ENCODE peak calls at places on chromosomes 12 and 14, in five cellular contexts. One of them, this sample, is unnamed.

GRCh38 chr14:99158150-99158549 is 113.8 kb downstream of the BCL11B start:
- DNase-seq in fibroblast of mammary gland: no peak
- DNase-seq in astrocyte: no peak
- DNase-seq in cardiac fibroblast: no peak
- DNase-seq in GM23248: no peak
- DNase-seq in this sample: no peak

GRCh38 chr14:20934148-20934762 is 21.0 kb upstream of the RNASE2 start:
- DNase-seq in astrocyte: no peak
- DNase-seq in fibroblast of mammary gland: peak
- DNase-seq in cardiac fibroblast: peak
- DNase-seq in GM23248: peak
- DNase-seq in this sample: no peak

GRCh38 chr14:99884834-99885648 is 91.8 kb downstream of the EML1 start:
- DNase-seq in GM23248: peak
- DNase-seq in astrocyte: peak
- DNase-seq in fibroblast of mammary gland: peak
- DNase-seq in cardiac fibroblast: peak
- DNase-seq in this sample: peak

GRCh38 chr12:26062006-26062405 is 62.8 kb downstream of the BHLHE41 start:
- DNase-seq in astrocyte: no peak
- DNase-seq in GM23248: no peak
- DNase-seq in cardiac fibroblast: no peak
- DNase-seq in fibroblast of mammary gland: no peak
- DNase-seq in this sample: no peak

GRCh38 chr14:75457648-75458165 is 29.9 kb downstream of the JDP2 start:
- DNase-seq in cardiac fibroblast: no peak
- DNase-seq in GM23248: no peak
- DNase-seq in astrocyte: no peak
- DNase-seq in fibroblast of mammary gland: no peak
- DNase-seq in this sample: no peak

GRCh38 chr12:94954029-94954685 is 49.3 kb downstream of the NDUFA12 start:
- DNase-seq in cardiac fibroblast: peak
- DNase-seq in GM23248: peak
- DNase-seq in fibroblast of mammary gland: peak
- DNase-seq in astrocyte: peak
- DNase-seq in this sample: peak

GRCh38 chr12:50788562-50788961 is 24.7 kb downstream of the ATF1 start:
- DNase-seq in astrocyte: peak
- DNase-seq in GM23248: peak
- DNase-seq in cardiac fibroblast: peak
- DNase-seq in fibroblast of mammary gland: peak
- DNase-seq in this sample: no peak

GRCh38 chr12:6219980-6220379 is 19.8 kb downstream of the CD9 start:
- DNase-seq in cardiac fibroblast: no peak
- DNase-seq in GM23248: no peak
- DNase-seq in astrocyte: no peak
- DNase-seq in fibroblast of mammary gland: no peak
- DNase-seq in this sample: no peak

GRCh38 chr14:55125403-55125802 is 3.6 kb upstream of the LGALS3 start:
- DNase-seq in GM23248: no peak
- DNase-seq in astrocyte: no peak
- DNase-seq in cardiac fibroblast: no peak
- DNase-seq in fibroblast of mammary gland: no peak
- DNase-seq in this sample: no peak

GRCh38 chr14:32393119-32393518 is 64.0 kb downstream of the AKAP6 start:
- DNase-seq in fibroblast of mammary gland: no peak
- DNase-seq in astrocyte: no peak
- DNase-seq in cardiac fibroblast: no peak
- DNase-seq in GM23248: no peak
- DNase-seq in this sample: no peak

GRCh38 chr12:63877693-63878092 is 33.2 kb downstream of the SRGAP1 start:
- DNase-seq in cardiac fibroblast: no peak
- DNase-seq in GM23248: no peak
- DNase-seq in fibroblast of mammary gland: no peak
- DNase-seq in astrocyte: no peak
- DNase-seq in this sample: no peak

DNA sequence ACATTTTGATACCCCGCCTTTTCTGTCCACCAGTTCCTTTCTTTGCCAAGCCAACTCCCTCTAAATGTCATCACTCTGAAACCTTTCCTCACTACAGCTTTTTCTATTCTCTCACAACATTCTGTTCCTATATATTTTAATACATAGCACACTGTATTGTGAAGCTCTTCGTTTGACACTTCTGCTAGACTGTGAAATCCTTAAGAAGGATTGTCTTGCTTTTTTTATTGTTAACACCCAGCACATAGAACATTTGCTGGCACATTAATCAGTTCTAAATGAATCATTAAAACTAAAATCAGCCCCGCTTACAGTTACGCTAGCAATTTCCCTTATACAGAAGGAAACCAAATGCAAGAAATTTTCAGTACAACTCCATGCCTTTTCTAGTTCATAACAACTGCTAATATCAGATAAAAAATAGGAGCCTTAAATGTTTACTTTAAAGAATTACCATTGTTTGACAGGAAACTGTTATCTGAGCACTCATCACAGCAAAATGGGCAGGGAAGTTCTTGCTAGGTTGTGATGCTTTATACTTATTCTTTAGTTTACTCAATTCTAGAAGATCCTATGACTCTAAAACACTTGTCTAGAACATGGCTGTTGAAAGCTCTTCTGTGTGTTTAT is 93.5 kb downstream of the PPP1R12A start:
- DNase-seq in cardiac fibroblast: peak
- DNase-seq in astrocyte: no peak
- DNase-seq in GM23248: no peak
- DNase-seq in fibroblast of mammary gland: no peak
- DNase-seq in this sample: no peak
- H3K4me3 ChIP-seq in cardiac fibroblast: no peak
- H3K4me3 ChIP-seq in astrocyte: no peak
- H3K4me3 ChIP-seq in GM23248: no peak
- H3K4me3 ChIP-seq in fibroblast of mammary gland: no peak
- H3K4me3 ChIP-seq in this sample: no peak

GRCh38 chr12:11704094-11704493 is 54.6 kb downstream of the ETV6 start:
- DNase-seq in GM23248: no peak
- DNase-seq in fibroblast of mammary gland: no peak
- DNase-seq in cardiac fibroblast: no peak
- DNase-seq in astrocyte: no peak
- DNase-seq in this sample: no peak

GRCh38 chr12:11702959-11703358 is 53.5 kb downstream of the ETV6 start:
- DNase-seq in astrocyte: no peak
- DNase-seq in fibroblast of mammary gland: no peak
- DNase-seq in GM23248: no peak
- DNase-seq in cardiac fibroblast: no peak
- DNase-seq in this sample: no peak

GRCh38 chr12:11706509-11707331 is 57.2 kb downstream of the ETV6 start:
- DNase-seq in astrocyte: no peak
- DNase-seq in cardiac fibroblast: no peak
- DNase-seq in GM23248: no peak
- DNase-seq in fibroblast of mammary gland: no peak
- DNase-seq in this sample: no peak

GRCh38 chr12:11703378-11703777 is 53.9 kb downstream of the ETV6 start:
- DNase-seq in fibroblast of mammary gland: no peak
- DNase-seq in GM23248: no peak
- DNase-seq in astrocyte: no peak
- DNase-seq in cardiac fibroblast: no peak
- DNase-seq in this sample: no peak

DNA sequence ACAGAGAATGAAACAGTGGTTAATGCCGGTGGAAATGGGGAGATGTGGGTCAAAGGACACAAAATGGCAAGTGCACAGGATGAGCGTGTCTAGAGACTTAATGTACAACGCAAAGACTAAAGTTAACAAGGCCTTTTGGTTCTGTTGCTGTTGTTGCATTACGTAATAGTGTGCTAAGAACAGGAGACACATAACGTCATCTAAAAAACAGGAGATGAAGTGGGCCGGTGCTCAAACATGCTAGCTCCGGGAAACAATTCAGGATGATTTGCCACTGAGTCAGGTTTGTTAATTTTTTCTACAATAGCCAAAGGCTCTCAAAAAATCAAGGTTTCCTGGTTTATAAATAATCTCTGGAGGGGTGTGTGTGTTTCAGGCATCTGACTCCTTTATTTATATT is 55.5 kb downstream of the ETV6 start:
- DNase-seq in astrocyte: peak
- DNase-seq in fibroblast of mammary gland: peak
- DNase-seq in GM23248: peak
- DNase-seq in cardiac fibroblast: peak
- DNase-seq in this sample: peak
- H3K4me3 ChIP-seq in astrocyte: no peak
- H3K4me3 ChIP-seq in fibroblast of mammary gland: no peak
- H3K4me3 ChIP-seq in GM23248: no peak
- H3K4me3 ChIP-seq in cardiac fibroblast: no peak
- H3K4me3 ChIP-seq in this sample: no peak

DNA sequence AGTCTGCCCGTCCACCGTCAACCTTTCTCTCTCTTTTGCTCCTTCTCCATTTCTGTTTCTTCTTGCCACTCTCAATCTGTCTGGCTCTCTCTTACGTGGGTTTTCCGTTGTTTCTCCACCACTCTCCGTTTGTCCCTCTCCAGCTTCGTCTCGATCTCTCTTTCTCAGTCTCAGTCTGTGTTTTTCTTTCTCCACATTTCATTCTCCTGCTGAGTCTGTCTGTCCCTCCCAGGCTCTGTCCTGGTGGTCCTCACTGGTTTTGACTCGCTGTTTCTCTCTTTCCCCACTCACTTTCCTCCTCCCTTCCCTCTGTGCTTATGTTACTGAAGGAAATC is 102.9 kb upstream of the MAP1LC3B2 start:
- DNase-seq in astrocyte: no peak
- DNase-seq in cardiac fibroblast: no peak
- DNase-seq in fibroblast of mammary gland: no peak
- DNase-seq in GM23248: peak
- DNase-seq in this sample: no peak
- H3K4me3 ChIP-seq in astrocyte: peak
- H3K4me3 ChIP-seq in cardiac fibroblast: no peak
- H3K4me3 ChIP-seq in fibroblast of mammary gland: no peak
- H3K4me3 ChIP-seq in GM23248: peak
- H3K4me3 ChIP-seq in this sample: no peak

DNA sequence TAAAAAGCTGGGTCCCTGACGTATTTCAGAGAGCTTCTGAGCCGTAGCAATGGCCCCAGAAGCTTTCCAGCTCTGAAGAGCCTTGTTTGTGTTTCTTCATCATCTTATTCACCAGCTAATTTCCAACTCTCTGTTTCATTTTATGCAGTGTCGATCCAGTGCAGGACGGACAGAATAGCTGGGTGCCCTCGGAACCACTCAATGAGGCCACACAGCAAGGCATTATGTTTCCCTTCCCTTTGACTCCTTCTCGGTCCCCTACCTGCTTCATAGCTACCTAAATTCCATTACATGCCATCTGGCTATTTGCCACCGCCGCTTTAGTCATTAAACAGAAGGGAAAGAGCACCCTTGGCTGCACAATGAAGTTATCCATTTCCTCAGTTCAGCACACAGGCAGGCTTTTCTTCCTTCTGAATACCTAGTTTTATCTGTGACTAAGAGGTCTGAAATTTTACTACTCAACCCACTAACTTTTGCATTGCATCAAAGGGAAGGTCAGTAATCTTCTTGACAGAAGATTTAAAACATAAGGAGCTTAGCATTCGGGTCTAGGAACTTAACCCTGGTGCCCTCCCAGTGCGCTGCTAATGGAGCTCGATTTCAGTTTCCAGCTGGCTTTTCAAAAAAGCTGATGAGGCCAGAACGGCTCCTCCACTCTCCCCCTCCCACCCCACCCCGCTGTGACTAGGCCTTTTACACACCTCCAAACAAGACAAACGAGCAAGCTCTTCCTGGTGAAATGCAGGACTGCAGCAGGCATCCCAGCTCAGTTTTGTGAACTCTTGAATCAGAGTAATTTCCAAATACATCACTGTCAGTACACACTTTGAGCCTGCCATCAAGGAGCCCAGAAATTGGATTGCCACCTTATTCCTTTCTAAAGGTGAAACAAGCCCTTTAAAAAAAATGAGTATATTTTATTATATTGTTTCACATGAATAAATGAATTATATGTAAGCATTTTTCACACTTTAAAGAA is 176.7 kb downstream of the GXYLT1 start:
- DNase-seq in GM23248: no peak
- DNase-seq in astrocyte: peak
- DNase-seq in fibroblast of mammary gland: no peak
- DNase-seq in cardiac fibroblast: no peak
- DNase-seq in this sample: no peak
- H3K4me3 ChIP-seq in GM23248: no peak
- H3K4me3 ChIP-seq in astrocyte: no peak
- H3K4me3 ChIP-seq in fibroblast of mammary gland: no peak
- H3K4me3 ChIP-seq in cardiac fibroblast: no peak
- H3K4me3 ChIP-seq in this sample: no peak